ENCODE peak calls at places on chromosomes 2 and 18, in four cellular contexts. T is hepatocyte, M is K562, R is upper lobe of left lung. J is an unnamed sample.

GRCh38 chr2:145288650-145289496 is 769.0 kb upstream of the ZEB2 start:
- DNase-seq in R (no peak), T (no peak), M (peak; percentile 64), J (no peak)

GRCh38 chr2:73830871-73831401 is 2.2 kb downstream of the STAMBP start:
- DNase-seq in M (no peak), T (no peak), R (no peak), J (peak; percentile 46)

GRCh38 chr2:27638709-27639108 is 9.9 kb downstream of the GPN1 start:
- DNase-seq in M (no peak), T (no peak), R (no peak), J (no peak)

GRCh38 chr2:9347411-9347853 is 75.9 kb downstream of the ITGB1BP1 start:
- DNase-seq in R (no peak), M (no peak), T (no peak), J (no peak)

GRCh38 chr2:7102831-7103230 is 185.6 kb downstream of the RNF144A start:
- DNase-seq in R (no peak), M (no peak), T (no peak), J (no peak)

GRCh38 chr2:20491739-20492531 is 45.1 kb downstream of the RHOB start:
- DNase-seq in M (peak; percentile 50), T (peak; percentile 66), R (peak; percentile 58), J (no peak)

GRCh38 chr18:36567800-36568199 is 261.0 kb downstream of the TPGS2 start:
- DNase-seq in T (no peak), R (no peak), M (no peak), J (no peak)

GRCh38 chr2:217268978-217269377 is 409.1 kb upstream of the TNP1 start:
- DNase-seq in T (no peak), M (no peak), R (no peak), J (no peak)

GRCh38 chr2:191582355-191582754 is 95.6 kb upstream of the NABP1 start:
- DNase-seq in M (no peak), R (no peak), T (no peak), J (no peak)

GRCh38 chr2:105068875-105069274 is 31.0 kb downstream of the MRPS9 start:
- DNase-seq in M (no peak), T (no peak), R (no peak), J (no peak)

GRCh38 chr2:237590272-237591020 is at the start of gene RAB17:
- DNase-seq in T (peak; percentile 85), M (no peak), R (peak; percentile 56), J (no peak)

GRCh38 chr2:177727577-177728351 is 335.2 kb downstream of the AGPS start:
- DNase-seq in T (no peak), R (no peak), M (peak; percentile 86), J (no peak)

GRCh38 chr2:604826-605524 is 72.2 kb downstream of the TMEM18 start:
- DNase-seq in M (no peak), R (no peak), T (no peak), J (no peak)

GRCh38 chr18:57802166-57802868 is 798 bp downstream of the ATP8B1 start:
- DNase-seq in T (no peak), M (no peak), R (peak; percentile 80), J (no peak)

GRCh38 chr18:79529991-79530390 is 134.3 kb downstream of the NFATC1 start:
- DNase-seq in R (no peak), M (no peak), T (no peak), J (no peak)

GRCh38 chr2:44560352-44560751 is 198.6 kb downstream of the CAMKMT start:
- DNase-seq in M (peak; percentile 9), R (no peak), T (no peak), J (no peak)

GRCh38 chr2:24722141-24722790 is 70.9 kb downstream of the PTRHD1 start:
- DNase-seq in R (no peak), M (no peak), T (no peak), J (no peak)

GRCh38 chr2:1701556-1702185 is 42.6 kb downstream of the PXDN start:
- DNase-seq in T (no peak), R (no peak), M (no peak), J (peak; percentile 41)

GRCh38 chr2:211454684-211455083 is 898.3 kb downstream of the CPS1 start:
- DNase-seq in M (no peak), T (no peak), R (no peak), J (peak; percentile 19)

GRCh38 chr18:6370886-6371635 is 43.6 kb downstream of the L3MBTL4 start:
- DNase-seq in R (no peak), M (no peak), T (peak; percentile 41), J (no peak)

GRCh38 chr2:100876231-100876860 is 56.4 kb downstream of the NPAS2 start:
- DNase-seq in T (no peak), R (no peak), M (no peak), J (no peak)

GRCh38 chr2:437772-438393 is 150.0 kb upstream of the ALKAL2 start:
- DNase-seq in T (no peak), M (no peak), R (no peak), J (no peak)

GRCh38 chr2:213429516-213429915 is 145.3 kb downstream of the SPAG16 start:
- DNase-seq in R (no peak), M (no peak), T (no peak), J (no peak)

GRCh38 chr18:70127307-70127828 is 78.1 kb downstream of the RTTN start:
- DNase-seq in M (peak; percentile 5), T (no peak), R (no peak), J (no peak)

GRCh38 chr2:60475311-60475830 is 78.1 kb downstream of the BCL11A start:
- DNase-seq in T (no peak), M (no peak), R (no peak), J (no peak)

GRCh38 chr2:16278421-16279200 is 338.3 kb downstream of the MYCN start:
- DNase-seq in R (no peak), M (no peak), T (no peak), J (no peak)

GRCh38 chr2:105437708-105438103 is 38.9 kb upstream of the FHL2 start:
- DNase-seq in T (no peak), M (no peak), R (no peak), J (no peak)

GRCh38 chr18:79517322-79517721 is 121.6 kb downstream of the NFATC1 start:
- DNase-seq in R (no peak), T (no peak), M (peak; percentile 13), J (no peak)

DNA sequence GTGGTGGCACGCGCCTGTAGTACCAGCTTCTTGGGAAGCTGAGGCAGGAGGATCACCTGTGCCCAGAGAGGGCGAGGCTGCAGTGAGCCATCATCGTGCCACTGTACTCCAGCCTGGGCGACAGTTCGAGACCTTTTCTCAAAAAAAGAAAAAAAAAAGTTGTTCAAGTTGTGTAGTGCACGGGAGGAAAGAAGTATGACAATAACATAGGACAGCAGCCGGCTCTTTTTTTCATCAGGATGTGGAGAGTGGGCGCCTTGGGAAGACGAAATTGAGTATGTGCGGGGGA is 36.5 kb downstream of the PCBP1 start:
- DNase-seq in T (no peak), M (no peak), R (no peak), J (no peak)
- H3K4me1 ChIP-seq in T (peaks cover 21% of the 10 kb centered on the region), M (peaks cover 57% of the 10 kb centered on the region), R (peaks cover 27% of the 10 kb centered on the region), J (peaks cover 26% of the 10 kb centered on the region)

DNA sequence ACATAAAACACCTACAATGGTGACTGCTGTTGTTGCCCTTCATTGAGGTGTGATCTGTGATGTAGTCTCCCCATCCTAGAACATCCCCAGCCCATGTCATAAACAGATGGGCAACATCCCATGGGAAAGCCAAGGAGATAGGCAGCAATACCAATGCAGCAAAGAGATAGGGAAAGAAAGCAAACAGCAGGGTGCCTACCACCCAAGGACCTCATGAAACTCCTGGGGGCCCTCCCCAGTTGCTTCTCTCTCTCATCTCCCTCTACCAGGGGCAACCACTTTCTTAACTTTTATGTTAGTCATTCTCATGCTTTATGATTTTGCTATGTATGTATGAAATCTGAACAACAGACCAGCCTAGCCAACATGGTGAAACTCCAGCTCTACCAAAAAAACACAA is 8.1 kb upstream of the ITPRIPL1 start:
- DNase-seq in M (no peak), R (no peak), T (no peak), J (no peak)
- H3K27ac ChIP-seq in M (no peak overlapping the region), R (no peak overlapping the region), T (no peak overlapping the region), J (no peak overlapping the region)

GRCh38 chr2:110708455-110708854 is 23.9 kb upstream of the ACOXL start:
- DNase-seq in T (no peak), M (no peak), R (no peak), J (no peak)

GRCh38 chr2:110702981-110703380 is 25.1 kb upstream of the BUB1 start:
- DNase-seq in M (no peak), R (no peak), T (no peak), J (peak; percentile 52)

GRCh38 chr2:110702514-110702913 is 24.7 kb upstream of the BUB1 start:
- DNase-seq in T (no peak), R (no peak), M (no peak), J (no peak)
- H3K27me3 ChIP-seq in T (peaks cover 10% of the 10 kb centered on the region), R (no peaks in the 10 kb centered on the region), M (no peaks in the 10 kb centered on the region), J (peaks cover 2% of the 10 kb centered on the region)

GRCh38 chr2:239440511-239440959 is 39.7 kb upstream of the HDAC4 start:
- DNase-seq in T (peak; percentile 26), M (no peak), R (peak; percentile 54), J (no peak)

GRCh38 chr2:239439383-239440315 is 38.8 kb upstream of the HDAC4 start:
- DNase-seq in R (no peak), T (no peak), M (no peak), J (no peak)

GRCh38 chr2:239442192-239442591 is 41.4 kb upstream of the HDAC4 start:
- DNase-seq in M (no peak), T (no peak), R (no peak), J (no peak)

GRCh38 chr2:239441724-239442123 is 40.9 kb upstream of the HDAC4 start:
- DNase-seq in T (no peak), R (no peak), M (no peak), J (no peak)

GRCh38 chr2:239441261-239441701 is 40.5 kb upstream of the HDAC4 start:
- DNase-seq in T (no peak), M (no peak), R (no peak), J (no peak)
- H3K4me1 ChIP-seq in T (peaks cover 16% of the 10 kb centered on the region), M (no peaks in the 10 kb centered on the region), R (peaks cover 28% of the 10 kb centered on the region), J (no peaks in the 10 kb centered on the region)

DNA sequence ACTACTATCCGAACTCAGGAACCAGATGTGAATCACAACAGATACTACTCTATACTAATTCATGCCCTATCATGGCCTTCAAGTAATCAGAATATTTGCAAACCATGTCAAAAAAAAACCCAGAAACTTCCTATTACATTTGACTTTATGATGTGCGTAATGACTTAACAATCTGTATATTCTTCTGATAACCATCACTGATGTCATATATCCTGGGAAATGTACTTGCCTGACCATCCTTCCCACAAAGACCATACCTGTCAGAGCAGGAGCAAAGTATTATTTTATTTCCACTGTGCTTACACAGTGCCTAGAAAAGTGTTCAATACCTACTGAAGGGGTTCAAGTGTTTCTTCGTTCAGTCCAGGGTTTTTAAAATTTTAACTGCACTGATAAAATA is 27.5 kb downstream of the PPP4R1 start:
- DNase-seq in T (no peak), R (no peak), M (no peak), J (no peak)
- H3K27ac ChIP-seq in T (no peak overlapping the region), R (no peak overlapping the region), M (no peak overlapping the region), J (no peak overlapping the region)

DNA sequence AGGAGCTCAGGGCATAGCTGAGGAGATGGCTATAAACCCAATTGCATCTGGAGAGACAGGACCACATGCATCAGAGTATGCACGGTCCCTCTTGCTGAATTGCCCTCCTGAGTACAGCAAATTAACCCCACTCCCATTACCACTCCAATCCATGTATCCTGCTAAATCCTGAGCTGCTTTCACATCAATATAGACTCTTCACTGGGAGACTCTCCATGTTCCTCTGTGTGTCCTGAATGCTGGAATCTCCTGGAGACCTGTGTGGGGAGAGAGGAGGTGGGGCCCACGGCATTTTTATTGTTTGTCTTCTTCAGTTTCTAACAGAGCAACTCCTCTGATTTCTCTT is 41.6 kb downstream of the THNSL2 start:
- DNase-seq in R (no peak), T (no peak), M (no peak), J (no peak)
- H3K27me3 ChIP-seq in R (no peaks in the 10 kb centered on the region), T (no peaks in the 10 kb centered on the region), M (peaks cover 14% of the 10 kb centered on the region), J (no peaks in the 10 kb centered on the region)

J was measured in A673.